ENCODE peak calls at places on chromosomes 6 and 20, in eight cellular contexts. H is trophoblast cell, T is ascending aorta, M is transverse colon, J is fibroblast of lung, Z is pancreas, A is cardiac muscle cell, N is heart right ventricle. S is an unnamed sample.

GRCh38 chr20:48335421-48336090 is 492.2 kb downstream of the PREX1 start:
- DNase-seq in H (no peak), T (no peak), M (no peak), J (no peak), Z (no peak), A (no peak), N (no peak), S (no peak)

GRCh38 chr6:45675634-45676033 is 297.9 kb upstream of the SUPT3H start:
- DNase-seq in H (no peak), T (no peak), M (no peak), J (no peak), Z (peak; percentile 37), A (no peak), N (no peak), S (no peak)

GRCh38 chr6:46400898-46401297 is 90.4 kb downstream of the RCAN2 start:
- DNase-seq in H (no peak), T (no peak), M (no peak), J (no peak), Z (no peak), A (no peak), N (no peak), S (no peak)

GRCh38 chr6:82330171-82330804 is 33.3 kb upstream of the TPBG start:
- DNase-seq in H (no peak), T (no peak), M (no peak), J (no peak), Z (no peak), A (no peak), N (no peak), S (no peak)

GRCh38 chr6:43492673-43493072 is 15.3 kb downstream of the TJAP1 start:
- DNase-seq in H (no peak), T (no peak), M (no peak), J (no peak), Z (no peak), A (peak; percentile 40), N (no peak), S (no peak)

GRCh38 chr6:66094615-66095014 is 387.6 kb upstream of the EYS start:
- DNase-seq in H (no peak), T (no peak), M (no peak), J (no peak), Z (peak; percentile 34), A (no peak), N (no peak), S (no peak)

GRCh38 chr6:32369678-32370077 is 2.0 kb downstream of the TSBP1 start:
- DNase-seq in H (no peak), T (no peak), M (no peak), J (peak; percentile 86), Z (no peak), A (peak; percentile 79), N (no peak), S (no peak)

GRCh38 chr6:43256670-43257664 is 13.7 kb downstream of the TTBK1 start:
- DNase-seq in H (no peak), T (no peak), M (no peak), J (no peak), Z (no peak), A (no peak), N (no peak), S (no peak)

GRCh38 chr6:112827793-112828192 is 480.7 kb downstream of the RFPL4B start:
- DNase-seq in H (no peak), T (peak; percentile 61), M (peak; percentile 10), J (no peak), Z (no peak), A (peak; percentile 22), N (peak; percentile 56), S (no peak)

GRCh38 chr6:35428421-35429149 is 23.6 kb upstream of the FANCE start:
- DNase-seq in H (no peak), T (no peak), M (no peak), J (peak; percentile 24), Z (no peak), A (no peak), N (no peak), S (no peak)

GRCh38 chr6:100665041-100665380 is 200.3 kb upstream of the SIM1 start:
- DNase-seq in H (peak; percentile 9), T (no peak), M (peak; percentile 19), J (no peak), Z (no peak), A (no peak), N (no peak), S (no peak)
- H3K4me3 ChIP-seq in H (no peak overlapping the region), T (no peak overlapping the region), M (no peak overlapping the region), J (no peak overlapping the region), Z (no peak overlapping the region), A (no peak overlapping the region), N (no peak overlapping the region), S (no peak overlapping the region)

GRCh38 chr6:2862712-2863174 is 21.1 kb upstream of the SERPINB1 start:
- DNase-seq in H (no peak), T (no peak), M (no peak), J (no peak), Z (no peak), A (no peak), N (no peak), S (no peak)
- H3K4me1 ChIP-seq in H (peaks cover 7% of the 10 kb centered on the region), T (no peaks in the 10 kb centered on the region), M (peaks cover 2% of the 10 kb centered on the region), J (peaks cover 3% of the 10 kb centered on the region), Z (no peaks in the 10 kb centered on the region), A (no peaks in the 10 kb centered on the region), N (peaks cover 56% of the 10 kb centered on the region), S (peaks cover 10% of the 10 kb centered on the region)

GRCh38 chr6:4819706-4820283 is 43.6 kb downstream of the CDYL start:
- DNase-seq in H (no peak), T (no peak), M (no peak), J (no peak), Z (no peak), A (no peak), N (no peak), S (no peak)
- H3K9me3 ChIP-seq in H (no peaks in the 10 kb centered on the region), T (peaks cover 10% of the 10 kb centered on the region), M (no peaks in the 10 kb centered on the region), J (no peaks in the 10 kb centered on the region), Z (no peaks in the 10 kb centered on the region), A (no peaks in the 10 kb centered on the region), N (no peaks in the 10 kb centered on the region), S (no peaks in the 10 kb centered on the region)

GRCh38 chr6:26321005-26321404 is 44.0 kb upstream of the BTN3A2 start:
- DNase-seq in H (no peak), T (no peak), M (no peak), J (no peak), Z (no peak), A (no peak), N (no peak), S (no peak)

GRCh38 chr6:26316291-26316690 is 48.7 kb upstream of the BTN3A2 start:
- DNase-seq in H (no peak), T (no peak), M (no peak), J (no peak), Z (no peak), A (no peak), N (no peak), S (no peak)

GRCh38 chr6:26319405-26320128 is 45.4 kb upstream of the BTN3A2 start:
- DNase-seq in H (no peak), T (no peak), M (no peak), J (no peak), Z (no peak), A (peak; percentile 34), N (no peak), S (no peak)

GRCh38 chr6:26317503-26317902 is 47.5 kb upstream of the BTN3A2 start:
- DNase-seq in H (no peak), T (no peak), M (no peak), J (no peak), Z (no peak), A (no peak), N (no peak), S (no peak)

GRCh38 chr6:26318459-26319404 is 46.3 kb upstream of the BTN3A2 start:
- DNase-seq in H (no peak), T (no peak), M (no peak), J (no peak), Z (no peak), A (no peak), N (no peak), S (no peak)
- H3K4me3 ChIP-seq in H (no peak overlapping the region), T (no peak overlapping the region), M (no peak overlapping the region), J (no peak overlapping the region), Z (no peak overlapping the region), A (no peak overlapping the region), N (no peak overlapping the region), S (no peak overlapping the region)

GRCh38 chr6:156794963-156795362 is 17.8 kb downstream of the ARID1B start:
- DNase-seq in H (peak; percentile 10), T (no peak), M (no peak), J (no peak), Z (no peak), A (no peak), N (no peak), S (no peak)
- H3K4me1 ChIP-seq in H (peaks cover 9% of the 10 kb centered on the region), T (peaks cover 44% of the 10 kb centered on the region), M (peaks cover 7% of the 10 kb centered on the region), J (peaks cover 5% of the 10 kb centered on the region), Z (peaks cover 22% of the 10 kb centered on the region), A (peaks cover 40% of the 10 kb centered on the region), N (peaks cover 65% of the 10 kb centered on the region), S (peaks cover 12% of the 10 kb centered on the region)

GRCh38 chr6:157383471-157383870 is 2.5 kb downstream of the ZDHHC14 start:
- DNase-seq in H (no peak), T (no peak), M (no peak), J (no peak), Z (no peak), A (no peak), N (no peak), S (no peak)

GRCh38 chr6:157379656-157380457 is 1.1 kb upstream of the ZDHHC14 start:
- DNase-seq in H (peak; percentile 87), T (peak; percentile 94), M (peak; percentile 93), J (peak; percentile 89), Z (peak; percentile 95), A (peak; percentile 92), N (peak; percentile 94), S (peak; percentile 95)

GRCh38 chr6:157380458-157380778 is 572 bp upstream of the ZDHHC14 start:
- DNase-seq in H (no peak), T (no peak), M (no peak), J (no peak), Z (no peak), A (no peak), N (no peak), S (no peak)

GRCh38 chr6:157380779-157381561 is at the start of gene ZDHHC14:
- DNase-seq in H (peak; percentile 91), T (peak; percentile 95), M (peak; percentile 92), J (peak; percentile 78), Z (peak; percentile 96), A (peak; percentile 89), N (peak; percentile 90), S (peak; percentile 92)

GRCh38 chr6:157381631-157382621 is 936 bp downstream of the ZDHHC14 start:
- DNase-seq in H (peak; percentile 40), T (peak; percentile 81), M (peak; percentile 69), J (peak; percentile 57), Z (peak; percentile 75), A (peak; percentile 60), N (peak; percentile 50), S (peak; percentile 57)
- H3K9me3 ChIP-seq in H (no peaks in the 10 kb centered on the region), T (no peaks in the 10 kb centered on the region), M (no peaks in the 10 kb centered on the region), J (no peaks in the 10 kb centered on the region), Z (no peaks in the 10 kb centered on the region), A (no peaks in the 10 kb centered on the region), N (no peaks in the 10 kb centered on the region), S (no peaks in the 10 kb centered on the region)